ENCODE peak calls at places on chromosome 15, in eight cellular contexts. One of them, this sample, is unnamed.

GRCh38 chr15:68310178-68310810 is 32.7 kb downstream of the FEM1B start:
- DNase-seq in brain microvascular endothelial cell: no peak
- DNase-seq in cardiac muscle cell: no peak
- DNase-seq in omental fat pad: no peak
- DNase-seq in AG04450: no peak
- DNase-seq in progenitor cell of endocrine pancreas: no peak
- DNase-seq in WTC11: no peak
- DNase-seq in left lung: no peak
- DNase-seq in this sample: no peak

GRCh38 chr15:98896802-98897732 is 110.5 kb downstream of the PGPEP1L start:
- DNase-seq in omental fat pad: no peak
- DNase-seq in brain microvascular endothelial cell: peak; percentile 99
- DNase-seq in left lung: no peak
- DNase-seq in AG04450: peak; percentile 98
- DNase-seq in progenitor cell of endocrine pancreas: no peak
- DNase-seq in WTC11: no peak
- DNase-seq in cardiac muscle cell: peak; percentile 97
- DNase-seq in this sample: no peak

GRCh38 chr15:91649922-91650321 is 203.6 kb upstream of the SLCO3A1 start:
- DNase-seq in cardiac muscle cell: no peak
- DNase-seq in WTC11: no peak
- DNase-seq in brain microvascular endothelial cell: no peak
- DNase-seq in progenitor cell of endocrine pancreas: no peak
- DNase-seq in omental fat pad: no peak
- DNase-seq in AG04450: no peak
- DNase-seq in left lung: no peak
- DNase-seq in this sample: no peak

GRCh38 chr15:75468908-75469307 is 17.4 kb upstream of the SIN3A start:
- DNase-seq in cardiac muscle cell: no peak
- DNase-seq in brain microvascular endothelial cell: no peak
- DNase-seq in left lung: no peak
- DNase-seq in AG04450: no peak
- DNase-seq in progenitor cell of endocrine pancreas: no peak
- DNase-seq in WTC11: no peak
- DNase-seq in omental fat pad: no peak
- DNase-seq in this sample: no peak

GRCh38 chr15:59152694-59153450 is 47.9 kb downstream of the CCNB2 start:
- DNase-seq in omental fat pad: no peak
- DNase-seq in AG04450: no peak
- DNase-seq in WTC11: no peak
- DNase-seq in cardiac muscle cell: no peak
- DNase-seq in brain microvascular endothelial cell: no peak
- DNase-seq in left lung: no peak
- DNase-seq in progenitor cell of endocrine pancreas: no peak
- DNase-seq in this sample: no peak

GRCh38 chr15:36407647-36408046 is 171.8 kb upstream of the CDIN1 start:
- DNase-seq in left lung: no peak
- DNase-seq in progenitor cell of endocrine pancreas: no peak
- DNase-seq in omental fat pad: no peak
- DNase-seq in AG04450: peak; percentile 23
- DNase-seq in cardiac muscle cell: peak; percentile 74
- DNase-seq in WTC11: no peak
- DNase-seq in brain microvascular endothelial cell: peak; percentile 79
- DNase-seq in this sample: no peak

GRCh38 chr15:69939513-69940440 is 157.9 kb downstream of the TLE3 start:
- DNase-seq in AG04450: no peak
- DNase-seq in omental fat pad: no peak
- DNase-seq in brain microvascular endothelial cell: no peak
- DNase-seq in WTC11: peak; percentile 69
- DNase-seq in cardiac muscle cell: no peak
- DNase-seq in left lung: no peak
- DNase-seq in progenitor cell of endocrine pancreas: no peak
- DNase-seq in this sample: no peak

GRCh38 chr15:76339302-76340197 is 3.0 kb downstream of the ISL2 start:
- DNase-seq in progenitor cell of endocrine pancreas: no peak
- DNase-seq in brain microvascular endothelial cell: no peak
- DNase-seq in omental fat pad: no peak
- DNase-seq in cardiac muscle cell: peak; percentile 48
- DNase-seq in WTC11: peak; percentile 43
- DNase-seq in left lung: peak; percentile 81
- DNase-seq in AG04450: no peak
- DNase-seq in this sample: no peak

GRCh38 chr15:84714372-84714771 is 1.6 kb downstream of the SEC11A start:
- DNase-seq in cardiac muscle cell: no peak
- DNase-seq in progenitor cell of endocrine pancreas: no peak
- DNase-seq in omental fat pad: no peak
- DNase-seq in left lung: no peak
- DNase-seq in WTC11: no peak
- DNase-seq in AG04450: no peak
- DNase-seq in brain microvascular endothelial cell: no peak
- DNase-seq in this sample: no peak

GRCh38 chr15:75167588-75168076 is 34.0 kb upstream of the C15orf39 start:
- DNase-seq in cardiac muscle cell: peak; percentile 63
- DNase-seq in left lung: no peak
- DNase-seq in progenitor cell of endocrine pancreas: no peak
- DNase-seq in brain microvascular endothelial cell: peak; percentile 84
- DNase-seq in AG04450: no peak
- DNase-seq in WTC11: no peak
- DNase-seq in omental fat pad: no peak
- DNase-seq in this sample: no peak

GRCh38 chr15:90895571-90896117 is 7.5 kb upstream of the MAN2A2 start:
- DNase-seq in brain microvascular endothelial cell: no peak
- DNase-seq in cardiac muscle cell: no peak
- DNase-seq in omental fat pad: no peak
- DNase-seq in WTC11: no peak
- DNase-seq in left lung: peak; percentile 44
- DNase-seq in AG04450: no peak
- DNase-seq in progenitor cell of endocrine pancreas: no peak
- DNase-seq in this sample: peak; percentile 62

GRCh38 chr15:27853624-27854455 is 245.3 kb downstream of the OCA2 start:
- DNase-seq in omental fat pad: no peak
- DNase-seq in brain microvascular endothelial cell: no peak
- DNase-seq in WTC11: no peak
- DNase-seq in cardiac muscle cell: no peak
- DNase-seq in AG04450: no peak
- DNase-seq in left lung: no peak
- DNase-seq in progenitor cell of endocrine pancreas: no peak
- DNase-seq in this sample: no peak

GRCh38 chr15:80530737-80531365 is 126.7 kb downstream of the ARNT2 start:
- DNase-seq in left lung: no peak
- DNase-seq in progenitor cell of endocrine pancreas: no peak
- DNase-seq in omental fat pad: no peak
- DNase-seq in cardiac muscle cell: peak; percentile 84
- DNase-seq in WTC11: no peak
- DNase-seq in brain microvascular endothelial cell: no peak
- DNase-seq in AG04450: no peak
- DNase-seq in this sample: no peak

GRCh38 chr15:76337739-76338554 is 1.4 kb downstream of the ISL2 start:
- DNase-seq in WTC11: peak; percentile 51
- DNase-seq in progenitor cell of endocrine pancreas: peak; percentile 26
- DNase-seq in AG04450: no peak
- DNase-seq in left lung: peak; percentile 80
- DNase-seq in cardiac muscle cell: no peak
- DNase-seq in brain microvascular endothelial cell: no peak
- DNase-seq in omental fat pad: no peak
- DNase-seq in this sample: no peak

GRCh38 chr15:70617076-70617910 is 146.1 kb downstream of the UACA start:
- DNase-seq in WTC11: no peak
- DNase-seq in progenitor cell of endocrine pancreas: no peak
- DNase-seq in omental fat pad: no peak
- DNase-seq in left lung: no peak
- DNase-seq in cardiac muscle cell: peak; percentile 37
- DNase-seq in AG04450: no peak
- DNase-seq in brain microvascular endothelial cell: no peak
- DNase-seq in this sample: no peak

GRCh38 chr15:51649659-51650521 is 27.3 kb upstream of the DMXL2 start:
- DNase-seq in cardiac muscle cell: peak; percentile 88
- DNase-seq in omental fat pad: no peak
- DNase-seq in AG04450: peak; percentile 50
- DNase-seq in left lung: no peak
- DNase-seq in brain microvascular endothelial cell: peak; percentile 74
- DNase-seq in WTC11: no peak
- DNase-seq in progenitor cell of endocrine pancreas: peak; percentile 23
- DNase-seq in this sample: no peak

GRCh38 chr15:95269247-95270155 is 1038.1 kb downstream of the MCTP2 start:
- DNase-seq in brain microvascular endothelial cell: no peak
- DNase-seq in WTC11: no peak
- DNase-seq in omental fat pad: no peak
- DNase-seq in cardiac muscle cell: no peak
- DNase-seq in progenitor cell of endocrine pancreas: no peak
- DNase-seq in left lung: no peak
- DNase-seq in AG04450: no peak
- DNase-seq in this sample: no peak
- TF ChIP-seq CTCF in brain microvascular endothelial cell: no peak
- TF ChIP-seq CTCF in WTC11: no peak
- TF ChIP-seq CTCF in omental fat pad: no peak
- TF ChIP-seq CTCF in cardiac muscle cell: no peak
- TF ChIP-seq CTCF in progenitor cell of endocrine pancreas: no peak
- TF ChIP-seq CTCF in left lung: no peak
- TF ChIP-seq CTCF in AG04450: no peak
- TF ChIP-seq CTCF in this sample: no peak

DNA sequence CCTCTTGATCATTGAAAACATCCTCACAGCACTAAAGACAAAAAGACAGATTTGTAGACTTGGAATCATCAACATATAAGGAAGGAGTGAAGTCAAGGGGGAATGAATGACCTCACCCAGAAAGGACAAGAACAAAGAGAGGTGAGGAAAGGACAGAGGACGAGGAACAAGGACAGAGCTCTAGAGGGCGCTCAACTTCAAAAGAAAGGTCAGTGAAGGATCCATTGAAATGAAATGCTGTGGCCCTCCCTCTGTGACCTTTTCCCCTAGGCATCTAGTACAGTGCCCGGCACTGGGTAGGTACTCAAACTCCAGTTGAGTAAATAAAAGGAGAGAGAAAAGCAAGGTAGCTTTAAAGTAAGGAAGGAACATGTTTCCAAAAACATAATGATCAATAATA is 2.6 kb downstream of the ATP8B4 start:
- DNase-seq in progenitor cell of endocrine pancreas: no peak
- DNase-seq in cardiac muscle cell: peak; percentile 17
- DNase-seq in omental fat pad: no peak
- DNase-seq in AG04450: no peak
- DNase-seq in brain microvascular endothelial cell: no peak
- DNase-seq in left lung: no peak
- DNase-seq in WTC11: peak; percentile 61
- DNase-seq in this sample: no peak
- TF ChIP-seq CTCF in progenitor cell of endocrine pancreas: no peak
- TF ChIP-seq CTCF in cardiac muscle cell: peak; percentile 28
- TF ChIP-seq CTCF in omental fat pad: no peak
- TF ChIP-seq CTCF in AG04450: peak; percentile 32
- TF ChIP-seq CTCF in brain microvascular endothelial cell: peak; percentile 56
- TF ChIP-seq CTCF in left lung: peak; percentile 21
- TF ChIP-seq CTCF in WTC11: no peak
- TF ChIP-seq CTCF in this sample: peak; percentile 36

DNA sequence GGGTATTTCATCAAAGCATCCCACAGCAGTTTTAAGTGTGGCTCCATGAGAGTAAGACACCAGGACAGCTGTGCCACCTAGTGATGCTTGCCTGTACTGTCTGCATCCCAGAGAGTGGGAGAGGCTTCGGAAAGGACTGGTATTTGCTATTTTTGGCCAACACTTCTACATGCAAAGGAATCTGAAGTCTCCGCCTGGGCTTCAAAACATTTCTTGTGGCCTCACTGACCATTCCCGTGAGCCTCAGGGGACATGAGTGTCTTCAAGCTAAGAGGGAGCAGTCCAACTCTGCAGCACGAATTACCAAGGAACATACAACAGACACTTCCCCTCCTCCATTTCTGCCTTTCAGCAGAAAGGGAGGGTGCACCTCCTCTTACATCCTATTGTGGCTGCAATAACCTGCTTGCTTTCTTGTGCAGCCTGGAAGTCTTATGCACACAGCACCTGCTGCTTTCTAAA is 177.5 kb downstream of the RORA start:
- DNase-seq in brain microvascular endothelial cell: peak; percentile 82
- DNase-seq in WTC11: peak; percentile 37
- DNase-seq in omental fat pad: no peak
- DNase-seq in cardiac muscle cell: peak; percentile 71
- DNase-seq in left lung: no peak
- DNase-seq in AG04450: peak; percentile 26
- DNase-seq in progenitor cell of endocrine pancreas: no peak
- DNase-seq in this sample: no peak
- TF ChIP-seq CTCF in brain microvascular endothelial cell: peak; percentile 91
- TF ChIP-seq CTCF in WTC11: no peak
- TF ChIP-seq CTCF in omental fat pad: no peak
- TF ChIP-seq CTCF in cardiac muscle cell: peak; percentile 74
- TF ChIP-seq CTCF in left lung: peak; percentile 23
- TF ChIP-seq CTCF in AG04450: peak; percentile 79
- TF ChIP-seq CTCF in progenitor cell of endocrine pancreas: peak; percentile 48
- TF ChIP-seq CTCF in this sample: peak; percentile 89

GRCh38 chr15:64224508-64224907 is 61.7 kb upstream of the PPIB start:
- DNase-seq in WTC11: no peak
- DNase-seq in left lung: no peak
- DNase-seq in omental fat pad: no peak
- DNase-seq in cardiac muscle cell: peak; percentile 86
- DNase-seq in progenitor cell of endocrine pancreas: no peak
- DNase-seq in AG04450: peak; percentile 24
- DNase-seq in brain microvascular endothelial cell: peak; percentile 18
- DNase-seq in this sample: no peak

GRCh38 chr15:64225804-64226203 is 63.0 kb upstream of the PPIB start:
- DNase-seq in cardiac muscle cell: no peak
- DNase-seq in omental fat pad: no peak
- DNase-seq in progenitor cell of endocrine pancreas: no peak
- DNase-seq in AG04450: no peak
- DNase-seq in WTC11: no peak
- DNase-seq in left lung: no peak
- DNase-seq in brain microvascular endothelial cell: no peak
- DNase-seq in this sample: no peak

GRCh38 chr15:64216722-64217428 is 54.1 kb upstream of the PPIB start:
- DNase-seq in AG04450: no peak
- DNase-seq in left lung: no peak
- DNase-seq in progenitor cell of endocrine pancreas: no peak
- DNase-seq in brain microvascular endothelial cell: no peak
- DNase-seq in WTC11: no peak
- DNase-seq in cardiac muscle cell: peak; percentile 52
- DNase-seq in omental fat pad: no peak
- DNase-seq in this sample: no peak

DNA sequence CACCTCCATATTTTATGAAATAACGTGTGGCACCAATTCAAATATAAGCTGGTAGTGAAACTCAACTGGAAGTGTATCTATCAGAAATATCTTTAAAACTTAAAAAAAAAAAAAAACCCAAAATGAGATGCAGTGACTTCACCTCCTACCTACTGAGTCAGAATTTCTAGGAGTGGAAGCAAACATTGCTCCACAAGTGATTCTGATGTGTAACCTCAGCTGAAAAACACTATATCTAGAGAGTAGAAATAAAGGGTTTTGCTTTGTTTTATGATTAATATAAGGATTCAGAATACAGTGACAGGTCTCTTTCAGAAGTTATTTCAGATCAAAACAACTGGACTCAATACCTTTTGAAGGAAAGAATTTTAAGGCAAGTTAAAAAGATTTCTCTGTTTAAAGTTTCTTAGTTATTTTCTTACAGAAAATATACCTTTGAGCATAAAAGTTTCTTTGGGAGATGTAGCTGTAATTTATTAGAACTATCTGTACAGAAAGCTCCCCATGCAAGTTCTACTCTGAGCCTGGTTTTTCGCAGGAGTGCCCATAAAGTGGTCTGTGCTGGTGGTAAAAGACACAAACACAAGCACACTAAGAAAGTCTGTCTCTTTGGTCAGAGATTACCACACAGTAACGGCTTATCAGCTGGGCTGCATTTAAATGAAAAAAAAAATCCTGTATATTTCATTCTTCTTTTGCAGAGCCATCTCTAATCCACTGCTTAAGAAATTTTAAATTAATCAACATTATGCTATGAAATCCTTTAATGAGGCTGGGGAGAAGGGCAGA is 59.9 kb upstream of the PPIB start:
- DNase-seq in brain microvascular endothelial cell: no peak
- DNase-seq in WTC11: no peak
- DNase-seq in left lung: no peak
- DNase-seq in progenitor cell of endocrine pancreas: no peak
- DNase-seq in cardiac muscle cell: peak; percentile 29
- DNase-seq in AG04450: no peak
- DNase-seq in omental fat pad: no peak
- DNase-seq in this sample: no peak
- TF ChIP-seq CTCF in brain microvascular endothelial cell: no peak
- TF ChIP-seq CTCF in WTC11: no peak
- TF ChIP-seq CTCF in left lung: no peak
- TF ChIP-seq CTCF in progenitor cell of endocrine pancreas: no peak
- TF ChIP-seq CTCF in cardiac muscle cell: no peak
- TF ChIP-seq CTCF in AG04450: no peak
- TF ChIP-seq CTCF in omental fat pad: no peak
- TF ChIP-seq CTCF in this sample: no peak

This sample was measured in chondrocyte.